ENCODE peak calls at places on chromosomes 3 and 15, in four cellular contexts. W is psoas muscle, R is uterus, G is left ventricle myocardium inferior. I is an unnamed sample.

GRCh38 chr3:135083179-135083578 is 288.1 kb downstream of the EPHB1 start:
- DNase-seq in G (no peak), R (no peak), W (no peak), I (no peak)

GRCh38 chr3:42056840-42057239 is 34.3 kb upstream of the TRAK1 start:
- DNase-seq in R (no peak), W (no peak), G (no peak), I (no peak)

GRCh38 chr15:62432702-62433398 is 267.8 kb upstream of the C2CD4B start:
- DNase-seq in R (no peak), G (peak; percentile 28), W (peak; percentile 86), I (no peak)

GRCh38 chr3:44048949-44049348 is 192.7 kb upstream of the TOPAZ1 start:
- DNase-seq in R (no peak), G (no peak), W (no peak), I (no peak)

GRCh38 chr15:37824717-37825382 is 109.6 kb upstream of the TMCO5A start:
- DNase-seq in R (no peak), W (no peak), G (no peak), I (no peak)

GRCh38 chr3:72413228-72413627 is 435.0 kb downstream of the SHQ1 start:
- DNase-seq in R (no peak), G (no peak), W (no peak), I (no peak)

GRCh38 chr3:196219970-196220311 is 3.6 kb downstream of the SLC51A start:
- DNase-seq in G (no peak), W (no peak), R (no peak), I (no peak)

GRCh38 chr3:88113311-88114162 is 36.2 kb upstream of the C3orf38 start:
- DNase-seq in R (peak; percentile 18), W (no peak), G (no peak), I (no peak)

GRCh38 chr3:37996785-37997301 is 6.3 kb downstream of the VILL start:
- DNase-seq in G (peak; percentile 58), R (peak; percentile 71), W (peak; percentile 76), I (peak; percentile 67)

GRCh38 chr3:131142580-131142979 is 115.9 kb downstream of the NEK11 start:
- DNase-seq in G (no peak), W (no peak), R (no peak), I (no peak)

GRCh38 chr3:13565581-13566461 is 16.9 kb downstream of the FBLN2 start:
- DNase-seq in R (no peak), W (peak; percentile 32), G (peak; percentile 14), I (no peak)

GRCh38 chr3:16482770-16483531 is 30.5 kb downstream of the RFTN1 start:
- DNase-seq in W (peak; percentile 50), R (no peak), G (no peak), I (no peak)

GRCh38 chr3:65268411-65268810 is 580.6 kb upstream of the ADAMTS9 start:
- DNase-seq in W (no peak), R (no peak), G (no peak), I (no peak)

GRCh38 chr3:42300778-42301177 is 34.8 kb upstream of the CCK start:
- DNase-seq in R (no peak), G (no peak), W (no peak), I (no peak)

GRCh38 chr15:64133619-64134018 is 17.9 kb upstream of the SNX22 start:
- DNase-seq in W (no peak), R (no peak), G (no peak), I (no peak)

GRCh38 chr15:81491414-81492101 is 117.5 kb upstream of the TMC3 start:
- DNase-seq in G (no peak), W (no peak), R (no peak), I (no peak)

GRCh38 chr3:39879581-39879980 is 70.2 kb downstream of the MYRIP start:
- DNase-seq in W (no peak), R (no peak), G (no peak), I (no peak)

GRCh38 chr15:34679326-34679725 is 75.5 kb downstream of the GJD2 start:
- DNase-seq in W (no peak), G (no peak), R (no peak), I (no peak)

GRCh38 chr3:188266581-188267274 is 112.8 kb downstream of the LPP start:
- DNase-seq in W (peak; percentile 76), G (no peak), R (peak; percentile 63), I (peak; percentile 76)

GRCh38 chr3:22988566-22988965 is 214.6 kb upstream of the UBE2E2 start:
- DNase-seq in R (no peak), G (peak; percentile 36), W (peak; percentile 60), I (no peak)

GRCh38 chr15:71409541-71409940 is 294.3 kb downstream of the THSD4 start:
- DNase-seq in W (no peak), R (no peak), G (no peak), I (no peak)

GRCh38 chr15:84833447-84833846 is 16.3 kb downstream of the ALPK3 start:
- DNase-seq in G (no peak), W (no peak), R (peak; percentile 55), I (no peak)

GRCh38 chr15:37764733-37765191 is 169.7 kb upstream of the TMCO5A start:
- DNase-seq in G (no peak), W (no peak), R (no peak), I (no peak)

GRCh38 chr3:102662223-102662622 is 227.4 kb downstream of the ZPLD1 start:
- DNase-seq in G (no peak), R (no peak), W (no peak), I (no peak)

GRCh38 chr3:129890125-129890524 is 3.4 kb downstream of the TMCC1 start:
- DNase-seq in R (no peak), W (no peak), G (no peak), I (no peak)

GRCh38 chr15:71003314-71003713 is 110.7 kb downstream of the LRRC49 start:
- DNase-seq in R (no peak), G (no peak), W (no peak), I (no peak)

GRCh38 chr3:179438836-179439235 is 12.4 kb downstream of the GNB4 start:
- DNase-seq in G (no peak), W (no peak), R (no peak), I (no peak)

GRCh38 chr3:143707848-143708247 is 140.4 kb downstream of the SLC9A9 start:
- DNase-seq in R (no peak), G (no peak), W (no peak), I (no peak)

GRCh38 chr3:136728918-136729317 is 23.3 kb downstream of the STAG1 start:
- DNase-seq in R (no peak), W (no peak), G (no peak), I (no peak)

GRCh38 chr3:184257083-184257915 is 4.1 kb downstream of the CAMK2N2 start:
- DNase-seq in W (no peak), G (no peak), R (no peak), I (no peak)

GRCh38 chr15:40493089-40493840 is 22.5 kb downstream of the CHST14 start:
- DNase-seq in G (no peak), R (no peak), W (no peak), I (no peak)

GRCh38 chr15:85507114-85507513 is 126.7 kb downstream of the AKAP13 start:
- DNase-seq in R (no peak), G (no peak), W (no peak), I (no peak)

GRCh38 chr15:60912984-60913697 is 316.0 kb downstream of the RORA start:
- DNase-seq in W (no peak), G (no peak), R (no peak), I (peak; percentile 57)

GRCh38 chr3:77541203-77541922 is 501.5 kb downstream of the ROBO2 start:
- DNase-seq in G (no peak), W (no peak), R (no peak), I (no peak)

GRCh38 chr3:100710355-100711198 is 1.3 kb downstream of the TFG start:
- DNase-seq in G (no peak), W (no peak), R (no peak), I (no peak)

GRCh38 chr3:41933154-41933676 is 28.7 kb downstream of the ULK4 start:
- DNase-seq in G (no peak), R (no peak), W (no peak), I (no peak)

DNA sequence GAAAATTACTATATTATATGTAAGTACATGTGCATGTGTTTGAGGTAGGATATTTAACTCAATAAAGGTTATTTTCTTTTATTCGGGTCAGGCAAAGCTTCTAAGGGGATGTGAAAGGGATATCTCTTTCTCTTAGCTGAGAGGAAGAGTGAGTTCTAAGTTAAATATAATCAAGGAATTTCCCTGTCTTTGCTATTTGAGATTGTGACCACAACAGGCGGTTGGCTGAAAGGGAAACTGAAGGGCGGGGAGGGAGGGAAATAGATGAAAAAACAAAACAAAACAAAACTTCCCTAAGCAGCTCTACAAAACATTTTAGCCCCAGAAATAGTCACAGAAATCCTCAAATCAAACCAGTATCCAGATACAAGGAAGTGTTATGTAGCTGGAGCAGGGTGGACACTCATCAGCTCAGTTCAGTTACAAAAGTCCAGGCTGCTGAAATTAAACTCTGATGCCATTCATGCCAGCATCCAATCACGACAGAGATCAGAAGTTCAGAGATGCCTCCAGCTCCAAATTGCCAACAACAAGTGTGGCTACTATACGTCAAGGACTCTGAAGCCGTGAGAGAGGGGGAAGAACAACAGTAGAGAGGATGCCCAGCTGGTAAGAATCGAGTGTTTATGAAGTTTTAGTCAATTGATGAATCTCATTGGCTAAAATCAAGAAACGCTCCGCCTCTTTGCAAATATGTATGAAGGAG is 369 bp upstream of the TP63 start:
- DNase-seq in R (no peak), G (no peak), W (no peak), I (no peak)
- H3K4me3 ChIP-seq in R (no peak overlapping the region), G (peak overlapping the region; percentile 56), W (peak overlapping the region; percentile 72), I (peak overlapping the region; percentile 50)

DNA sequence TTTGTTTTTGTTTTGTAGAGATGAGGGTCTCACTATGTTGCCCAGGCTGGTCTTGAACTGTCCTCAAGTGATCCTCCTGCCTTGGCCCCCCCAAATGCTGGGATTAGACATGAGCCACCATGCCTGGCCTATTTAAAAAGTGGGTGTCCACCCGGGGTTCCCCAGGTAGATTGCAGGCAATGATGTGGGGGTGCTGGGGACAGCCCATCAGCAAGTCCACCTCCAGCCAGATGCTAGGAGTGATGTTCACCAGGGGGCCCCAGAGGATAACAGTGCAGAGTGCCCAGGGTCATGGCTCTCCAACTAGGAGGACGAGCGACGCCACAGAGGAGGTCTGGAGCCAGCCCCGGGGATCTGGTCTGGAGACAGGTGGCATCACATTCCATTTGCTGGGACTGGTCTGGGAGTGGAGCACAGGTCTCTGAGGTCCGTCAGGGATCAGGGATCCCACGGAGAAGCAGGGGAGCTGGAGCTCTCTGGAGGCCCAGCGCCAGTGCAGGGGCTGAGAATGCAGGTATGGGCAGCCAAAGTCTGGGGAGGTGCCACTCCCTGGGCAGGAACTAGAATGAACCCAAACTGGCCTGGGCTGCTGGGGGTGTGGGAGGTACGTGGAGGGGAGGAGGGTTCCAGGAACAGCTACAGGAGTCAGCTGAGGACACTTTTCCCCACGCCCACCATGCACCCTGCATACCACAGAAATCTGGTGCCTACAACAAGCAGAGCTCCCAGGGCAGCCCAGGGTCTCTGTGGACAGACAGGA is 51.2 kb upstream of the PCSK6 start:
- DNase-seq in W (no peak), G (no peak), R (no peak), I (no peak)
- TF ChIP-seq CTCF in W (no peak), G (peak; percentile 51), R (no peak), I (no peak)

GRCh38 chr3:142028174-142028833 is 121.0 kb downstream of the TFDP2 start:
- DNase-seq in G (no peak), R (no peak), W (no peak), I (no peak)
- H3K4me3 ChIP-seq in G (peak overlapping the region; percentile 68), R (peak overlapping the region; percentile 19), W (peak overlapping the region; percentile 63), I (peak overlapping the region; percentile 80)

GRCh38 chr15:97482521-97482920 is 478.0 kb upstream of the ARRDC4 start:
- DNase-seq in W (no peak), G (no peak), R (no peak), I (no peak)
- TF ChIP-seq CTCF in W (no peak), G (peak; percentile 38), R (no peak), I (no peak)